ENCODE peak calls at places on chromosomes 16 and 17, in eight cellular contexts. O is AG20443; B is aorta; U is GM10248; T is amygdala; G is activated CD8-positive, alpha-beta memory T cell treated with anti-CD3 and anti-CD28 coated beads for 48 hours; K is SHP77; P is GOT3. I is an unnamed sample.

GRCh38 chr17:79057727-79058400 is 16.8 kb upstream of the ENGASE start:
- DNase-seq in U (peak; percentile 11), O (no peak), P (no peak), B (peak; percentile 29), G (no peak), T (no peak), K (no peak), I (no peak)

GRCh38 chr16:12539185-12539929 is 264.3 kb downstream of the CPPED1 start:
- DNase-seq in G (no peak), T (no peak), B (no peak), K (peak; percentile 9), P (no peak), U (no peak), O (peak; percentile 49), I (no peak)

GRCh38 chr17:3603870-3604259 is 5.3 kb downstream of the TRPV1 start:
- DNase-seq in U (no peak), P (no peak), O (no peak), B (no peak), G (no peak), T (no peak), K (no peak), I (no peak)

GRCh38 chr17:79752175-79752574 is 21.4 kb downstream of the ENPP7 start:
- DNase-seq in O (no peak), U (no peak), B (no peak), G (no peak), P (no peak), T (no peak), K (no peak), I (no peak)

GRCh38 chr17:1043601-1044251 is 46.8 kb downstream of the TIMM22 start:
- DNase-seq in O (no peak), P (no peak), B (peak; percentile 83), K (no peak), G (no peak), T (no peak), U (no peak), I (no peak)

GRCh38 chr17:35536664-35537160 is 766 bp downstream of the SLFN12L start:
- DNase-seq in G (no peak), P (no peak), B (no peak), T (no peak), K (no peak), U (no peak), O (no peak), I (no peak)

GRCh38 chr16:67392301-67393059 is 818 bp downstream of the TPPP3 start:
- DNase-seq in P (no peak), B (no peak), K (no peak), U (peak; percentile 12), T (no peak), G (no peak), O (no peak), I (no peak)

GRCh38 chr16:86432048-86432447 is 78.3 kb upstream of the FOXF1 start:
- DNase-seq in G (no peak), O (no peak), T (no peak), K (no peak), U (no peak), B (no peak), P (no peak), I (no peak)

GRCh38 chr16:66851166-66851964 is 7.2 kb downstream of the CA7 start:
- DNase-seq in B (peak; percentile 22), G (no peak), K (no peak), P (no peak), U (no peak), O (no peak), T (no peak), I (no peak)

GRCh38 chr17:59845595-59846390 is 47.0 kb downstream of the TUBD1 start:
- DNase-seq in K (peak; percentile 98), O (peak; percentile 34), T (no peak), B (no peak), P (no peak), U (no peak), G (no peak), I (peak; percentile 98)

GRCh38 chr17:8426094-8426720 is 9.5 kb upstream of the NDEL1 start:
- DNase-seq in G (no peak), B (no peak), O (no peak), T (no peak), P (no peak), K (no peak), U (no peak), I (no peak)

GRCh38 chr16:11497329-11497805 is 89.4 kb downstream of the LITAF start:
- DNase-seq in K (peak; percentile 89), P (peak; percentile 54), G (no peak), U (no peak), O (peak; percentile 85), T (peak; percentile 88), B (peak; percentile 98), I (peak; percentile 88)

GRCh38 chr17:42180922-42181850 is at the start of gene KCNH4:
- DNase-seq in G (peak; percentile 92), T (peak; percentile 80), K (peak; percentile 2), U (peak; percentile 93), B (peak; percentile 90), P (no peak), O (peak; percentile 90), I (no peak)

GRCh38 chr17:9356488-9356911 is 219.1 kb downstream of the STX8 start:
- DNase-seq in U (no peak), B (peak; percentile 52), K (peak; percentile 54), G (no peak), P (no peak), O (no peak), T (peak; percentile 55), I (no peak)

GRCh38 chr17:21089145-21089544 is 37.6 kb upstream of the DHRS7B start:
- DNase-seq in T (no peak), U (no peak), G (no peak), P (no peak), K (no peak), O (no peak), B (no peak), I (no peak)

GRCh38 chr17:12620200-12620720 is 45.4 kb upstream of the MYOCD start:
- DNase-seq in U (no peak), P (no peak), K (peak; percentile 12), T (no peak), B (no peak), O (peak; percentile 12), G (no peak), I (no peak)

GRCh38 chr16:54166342-54166865 is 120.2 kb downstream of the IRX3 start:
- DNase-seq in O (no peak), K (no peak), U (no peak), P (no peak), B (no peak), G (no peak), T (no peak), I (no peak)

GRCh38 chr16:70662991-70663523 is 16.7 kb downstream of the IL34 start:
- DNase-seq in O (peak; percentile 11), K (no peak), G (no peak), B (no peak), U (no peak), P (no peak), T (no peak), I (no peak)

GRCh38 chr16:57264381-57264780 is 19.3 kb downstream of the ARL2BP start:
- DNase-seq in G (no peak), B (no peak), U (no peak), P (no peak), K (no peak), O (no peak), T (no peak), I (no peak)

GRCh38 chr16:8989099-8989878 is 25.6 kb upstream of the USP7 start:
- DNase-seq in O (no peak), U (no peak), P (no peak), B (no peak), K (no peak), G (no peak), T (no peak), I (no peak)

I was measured in NCI-H510A.